ENCODE peak calls at places on chromosomes 16 and 17, in seven cellular contexts. N is tibial nerve, A is IMR-90, B is SJSA1, D is aorta, K is DND-41, C is A673. E is an unnamed sample. For H3K4me1, the result is how much of the 10 kb centered on the place peaks cover.

GRCh38 chr17:60392845-60393702 is 1.1 kb upstream of the USP32 start:
- DNase-seq in D (no peak), K (peak), B (peak), N (no peak), C (peak), A (peak), E (peak)

GRCh38 chr17:40038882-40039513 is 15.2 kb downstream of the MED24 start:
- DNase-seq in N (peak), K (no peak), B (peak), A (peak), D (peak), C (peak), E (peak)

GRCh38 chr17:20279631-20280030 is 187.7 kb downstream of the LGALS9B start:
- DNase-seq in C (no peak), D (no peak), A (no peak), N (no peak), B (no peak), K (no peak), E (no peak)

GRCh38 chr17:7261377-7262191 is 694 bp downstream of the CLDN7 start:
- DNase-seq in D (no peak), K (no peak), A (no peak), B (no peak), C (no peak), N (no peak), E (no peak)

GRCh38 chr17:18230288-18231141 is 5.1 kb downstream of the LLGL1 start:
- DNase-seq in C (no peak), B (no peak), D (no peak), N (no peak), K (no peak), A (no peak), E (no peak)

GRCh38 chr17:62681939-62682381 is 54.5 kb downstream of the MRC2 start:
- DNase-seq in C (no peak), B (no peak), D (peak), A (no peak), K (no peak), N (no peak), E (no peak)

GRCh38 chr16:23694707-23695373 is 16.2 kb downstream of the PLK1 start:
- DNase-seq in D (no peak), A (peak), K (no peak), B (no peak), N (no peak), C (no peak), E (no peak)

GRCh38 chr16:29862383-29862883 is 593 bp downstream of the CDIPT start:
- DNase-seq in N (no peak), B (no peak), D (no peak), K (no peak), C (no peak), A (no peak), E (no peak)

GRCh38 chr16:78402797-78403196 is 303.3 kb downstream of the WWOX start:
- DNase-seq in B (no peak), C (no peak), D (no peak), A (no peak), K (no peak), N (no peak), E (no peak)

GRCh38 chr17:75020331-75021110 is 8.1 kb downstream of the MRPL58 start:
- DNase-seq in B (no peak), A (no peak), C (no peak), K (no peak), N (no peak), D (no peak), E (no peak)

GRCh38 chr16:11412175-11412904 is 67.1 kb downstream of the RMI2 start:
- DNase-seq in D (peak), A (no peak), B (no peak), K (no peak), N (no peak), C (no peak), E (no peak)

GRCh38 chr16:83926726-83927397 is 26.2 kb upstream of the OSGIN1 start:
- DNase-seq in B (peak), D (peak), K (peak), C (peak), N (peak), A (peak), E (peak)

GRCh38 chr17:44501866-44502265 is 1.3 kb downstream of the GPATCH8 start:
- DNase-seq in B (no peak), D (no peak), K (no peak), C (no peak), A (peak), N (no peak), E (no peak)

GRCh38 chr17:73347355-73347754 is 35.6 kb upstream of the CDC42EP4 start:
- DNase-seq in B (no peak), A (no peak), N (no peak), D (no peak), C (peak), K (no peak), E (no peak)

GRCh38 chr16:1959269-1960039 is at the start of gene NDUFB10:
- DNase-seq in B (peak), K (peak), N (peak), A (peak), D (peak), C (peak), E (peak)

GRCh38 chr17:35679007-35679682 is 52.3 kb upstream of the RASL10B start:
- DNase-seq in C (no peak), N (no peak), D (no peak), A (no peak), B (no peak), K (no peak), E (no peak)

GRCh38 chr17:73196500-73196899 is 3.6 kb downstream of the COG1 start:
- DNase-seq in C (no peak), D (peak), K (no peak), N (no peak), B (peak), A (no peak), E (no peak)

GRCh38 chr17:51353296-51353695 is 93.0 kb downstream of the UTP18 start:
- DNase-seq in A (no peak), D (no peak), N (no peak), B (no peak), C (no peak), K (no peak), E (no peak)
- H3K27ac ChIP-seq in A (no peak), D (no peak), N (no peak), B (no peak), C (no peak), K (no peak), E (no peak)

GRCh38 chr16:81636298-81636960 is 142.7 kb upstream of the PLCG2 start:
- DNase-seq in D (no peak), N (no peak), K (no peak), B (no peak), A (no peak), C (peak), E (no peak)
- H3K4me1 ChIP-seq in D (under half), N (under half), K (under half), B (under half), A (under half), C (under half), E (under half)

DNA sequence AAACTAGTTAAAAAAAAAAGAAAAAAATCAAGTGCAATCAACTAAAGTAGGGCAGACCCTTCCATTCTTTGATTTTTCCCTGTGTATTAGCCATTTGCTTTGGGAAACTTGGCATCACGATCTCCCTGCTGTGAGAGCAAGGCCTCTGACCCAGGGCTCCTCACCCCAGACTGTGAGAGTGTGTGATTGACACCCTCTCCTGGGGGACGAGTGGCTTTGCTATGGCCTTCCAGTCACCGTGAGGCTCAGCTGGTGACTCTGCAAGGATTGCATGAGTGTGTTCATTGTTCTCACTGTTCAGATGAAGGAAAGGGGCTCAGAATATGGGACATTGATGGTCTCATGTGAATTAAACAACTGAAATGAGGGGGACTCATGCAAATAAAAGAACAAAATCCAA is 69.0 kb upstream of the BCAR1 start:
- DNase-seq in A (no peak), C (no peak), N (no peak), K (no peak), D (no peak), B (peak), E (no peak)
- H3K4me3 ChIP-seq in A (no peak), C (no peak), N (no peak), K (no peak), D (no peak), B (no peak), E (no peak)

GRCh38 chr17:29042026-29042678 is 789 bp upstream of the PIPOX start:
- DNase-seq in K (no peak), C (no peak), A (no peak), D (no peak), B (no peak), N (no peak), E (no peak)
- H3K27ac ChIP-seq in K (no peak), C (peak), A (no peak), D (no peak), B (no peak), N (peak), E (no peak)

GRCh38 chr17:57604771-57605733 is 140.0 kb downstream of the CCDC182 start:
- DNase-seq in B (no peak), D (peak), K (peak), C (peak), N (no peak), A (peak), E (no peak)
- H3K4me1 ChIP-seq in B (under half), D (under half), K (half or more), C (under half), N (under half), A (under half), E (under half)